ENCODE peak calls at places on chromosomes 4 and X, in eight cellular contexts. U, F, T, Q, V, J, Y and N are unnamed samples.

GRCh38 chr4:113666386-113667114 is 95.0 kb downstream of the CAMK2D start:
- DNase-seq in U (no peak), F (no peak), T (no peak), Q (no peak), V (no peak), J (no peak), Y (no peak), N (no peak)

GRCh38 chrX:1491851-1492349 is 39.2 kb upstream of the ASMTL start:
- DNase-seq in U (no peak), F (no peak), T (no peak), Q (no peak), V (no peak), J (no peak), Y (peak), N (no peak)

GRCh38 chr4:23750125-23750524 is 139.7 kb downstream of the PPARGC1A start:
- DNase-seq in U (no peak), F (no peak), T (no peak), Q (no peak), V (no peak), J (no peak), Y (no peak), N (no peak)

GRCh38 chr4:95165926-95166524 is 382.7 kb downstream of the UNC5C start:
- DNase-seq in U (no peak), F (peak), T (no peak), Q (peak), V (peak), J (no peak), Y (no peak), N (no peak)

GRCh38 chrX:104330966-104331365 is 76.2 kb upstream of the ESX1 start:
- DNase-seq in U (no peak), F (no peak), T (no peak), Q (no peak), V (no peak), J (no peak), Y (no peak), N (no peak)

GRCh38 chr4:57051100-57051499 is 59.1 kb downstream of the IGFBP7 start:
- DNase-seq in U (no peak), F (no peak), T (no peak), Q (peak), V (no peak), J (no peak), Y (no peak), N (no peak)

GRCh38 chr4:1192091-1192492 is 19.7 kb upstream of the SPON2 start:
- DNase-seq in U (no peak), F (no peak), T (peak), Q (peak), V (no peak), J (peak), Y (no peak), N (peak)

GRCh38 chr4:150244600-150244999 is 166.4 kb downstream of the DCLK2 start:
- DNase-seq in U (no peak), F (no peak), T (no peak), Q (no peak), V (peak), J (no peak), Y (no peak), N (no peak)

GRCh38 chr4:133149932-133150642 is 993 bp downstream of the PCDH10 start:
- DNase-seq in U (no peak), F (no peak), T (no peak), Q (no peak), V (peak), J (no peak), Y (no peak), N (no peak)

GRCh38 chr4:100657187-100657586 is 139.4 kb upstream of the EMCN start:
- DNase-seq in U (no peak), F (no peak), T (no peak), Q (peak), V (no peak), J (no peak), Y (no peak), N (no peak)

GRCh38 chrX:99348256-99348655 is 1061.8 kb downstream of the PCDH19 start:
- DNase-seq in U (no peak), F (no peak), T (no peak), Q (no peak), V (no peak), J (no peak), Y (no peak), N (no peak)

GRCh38 chr4:103137446-103137827 is 37.8 kb upstream of the BDH2 start:
- DNase-seq in U (no peak), F (no peak), T (no peak), Q (no peak), V (no peak), J (no peak), Y (no peak), N (no peak)

GRCh38 chr4:25523405-25523804 is 132.2 kb upstream of the SLC34A2 start:
- DNase-seq in U (no peak), F (no peak), T (no peak), Q (no peak), V (no peak), J (no peak), Y (no peak), N (no peak)

GRCh38 chr4:3827616-3828492 is 61.7 kb downstream of the ADRA2C start:
- DNase-seq in U (no peak), F (no peak), T (peak), Q (peak), V (no peak), J (peak), Y (no peak), N (peak)

GRCh38 chrX:111877681-111878080 is 1.7 kb downstream of the TRPC5OS start:
- DNase-seq in U (no peak), F (no peak), T (no peak), Q (no peak), V (no peak), J (no peak), Y (no peak), N (no peak)

GRCh38 chr4:168831919-168832745 is 177.9 kb downstream of the CBR4 start:
- DNase-seq in U (peak), F (peak), T (peak), Q (peak), V (peak), J (peak), Y (peak), N (peak)

GRCh38 chrX:55996649-55997048 is 235.5 kb upstream of the KLF8 start:
- DNase-seq in U (no peak), F (no peak), T (no peak), Q (no peak), V (no peak), J (no peak), Y (no peak), N (no peak)

GRCh38 chr4:102640669-102641068 is 120.1 kb downstream of the MANBA start:
- DNase-seq in U (no peak), F (no peak), T (no peak), Q (no peak), V (no peak), J (no peak), Y (no peak), N (no peak)

GRCh38 chrX:153875391-153876111 is 10.4 kb downstream of the L1CAM start:
- DNase-seq in U (peak), F (no peak), T (peak), Q (peak), V (peak), J (peak), Y (peak), N (peak)

GRCh38 chr4:174110180-174110579 is 173.3 kb downstream of the FBXO8 start:
- DNase-seq in U (no peak), F (no peak), T (no peak), Q (no peak), V (no peak), J (no peak), Y (no peak), N (no peak)

GRCh38 chr4:17623451-17624001 is 9.1 kb downstream of the MED28 start:
- DNase-seq in U (no peak), F (no peak), T (no peak), Q (no peak), V (no peak), J (no peak), Y (no peak), N (no peak)

GRCh38 chr4:182897601-182898478 is 19.3 kb downstream of the DCTD start:
- DNase-seq in U (no peak), F (no peak), T (peak), Q (no peak), V (peak), J (no peak), Y (no peak), N (no peak)

GRCh38 chr4:180640193-180640592 is 1603.0 kb upstream of the TENM3 start:
- DNase-seq in U (no peak), F (no peak), T (no peak), Q (no peak), V (no peak), J (no peak), Y (no peak), N (no peak)

GRCh38 chr4:183468210-183469095 is 24.0 kb downstream of the CDKN2AIP start:
- DNase-seq in U (no peak), F (no peak), T (no peak), Q (no peak), V (no peak), J (no peak), Y (no peak), N (no peak)

GRCh38 chr4:169248645-169249044 is 22.1 kb downstream of the SH3RF1 start:
- DNase-seq in U (no peak), F (no peak), T (no peak), Q (no peak), V (no peak), J (no peak), Y (no peak), N (no peak)

GRCh38 chrX:103817502-103817901 is 14.6 kb downstream of the RAB9B start:
- DNase-seq in U (no peak), F (peak), T (no peak), Q (peak), V (peak), J (no peak), Y (no peak), N (no peak)

GRCh38 chrX:103413981-103414380 is 37.6 kb downstream of the BEX3 start:
- DNase-seq in U (no peak), F (no peak), T (no peak), Q (no peak), V (no peak), J (no peak), Y (no peak), N (peak)

GRCh38 chr4:154877110-154877760 is 96.2 kb downstream of the RBM46 start:
- DNase-seq in U (no peak), F (no peak), T (no peak), Q (no peak), V (peak), J (no peak), Y (no peak), N (no peak)

GRCh38 chr4:82437285-82438005 is 7.1 kb downstream of the ENOPH1 start:
- DNase-seq in U (no peak), F (no peak), T (no peak), Q (no peak), V (no peak), J (no peak), Y (no peak), N (no peak)

GRCh38 chrX:78625292-78625909 is 33.7 kb downstream of the RTL3 start:
- DNase-seq in U (no peak), F (no peak), T (no peak), Q (no peak), V (no peak), J (no peak), Y (no peak), N (no peak)

GRCh38 chrX:9272166-9272565 is 192.7 kb upstream of the TBL1X start:
- DNase-seq in U (no peak), F (no peak), T (no peak), Q (no peak), V (no peak), J (no peak), Y (no peak), N (no peak)

GRCh38 chr4:7332216-7333023 is 102.3 kb downstream of the PSAPL1 start:
- DNase-seq in U (no peak), F (no peak), T (no peak), Q (peak), V (no peak), J (peak), Y (no peak), N (no peak)

GRCh38 chrX:132757066-132757623 is 201.3 kb downstream of the HS6ST2 start:
- DNase-seq in U (no peak), F (no peak), T (no peak), Q (no peak), V (no peak), J (no peak), Y (no peak), N (no peak)

GRCh38 chrX:10048695-10049094 is 81.5 kb downstream of the CLDN34 start:
- DNase-seq in U (no peak), F (no peak), T (peak), Q (no peak), V (no peak), J (no peak), Y (no peak), N (no peak)

GRCh38 chr4:1793496-1793840 is 375 bp downstream of the FGFR3 start:
- DNase-seq in U (no peak), F (no peak), T (peak), Q (peak), V (peak), J (no peak), Y (no peak), N (no peak)

GRCh38 chrX:152819271-152819670 is 11.3 kb downstream of the CETN2 start:
- DNase-seq in U (no peak), F (no peak), T (no peak), Q (no peak), V (no peak), J (no peak), Y (no peak), N (no peak)

GRCh38 chr4:177087060-177087459 is 222.6 kb upstream of the NEIL3 start:
- DNase-seq in U (no peak), F (no peak), T (no peak), Q (no peak), V (no peak), J (no peak), Y (no peak), N (no peak)